ENCODE peak calls at places on chromosomes 6 and 20, in ten cellular contexts. M is activated T-helper 1 cell treated with anti-CD3 and anti-CD28 coated beads, Interleukin-12 subunit alpha, Interleukin-12 subunit beta, Interleukin-2, Interleukin-4 antibody, amounts not matched to agents 30 ng/mL and 10 ng/mL and 1 ng/mL, durations not matched to agents 14 hours and 24 hours and 36 hours; S is stimulated activated CD8-positive, alpha-beta memory T cell treated with anti-CD3 and anti-CD28 coated beads, Interleukin-2, amount 100 ng/mL, for 1 hour; R is T-helper 17 cell; D is cardiac fibroblast; Y is effector memory CD8-positive, alpha-beta T cell; C is germinal center; L is heart right ventricle; K is nephron progenitor cell; T is NCI-H1092 treated with DMSO at 0.1 percent for 48 hours. P is an unnamed sample.

GRCh38 chr20:37657924-37658800 is 35.7 kb upstream of the CTNNBL1 start:
- DNase-seq in M (no peak), S (no peak), R (no peak), D (no peak), Y (no peak), C (no peak), L (no peak), K (no peak), T (no peak), P (no peak)

GRCh38 chr6:157831424-157832249 is 8.6 kb downstream of the SNX9 start:
- DNase-seq in M (no peak), S (no peak), R (no peak), D (no peak), Y (no peak), C (no peak), L (no peak), K (no peak), T (no peak), P (no peak)

GRCh38 chr6:85408039-85408438 is 41.8 kb upstream of the NT5E start:
- DNase-seq in M (no peak), S (no peak), R (no peak), D (no peak), Y (no peak), C (no peak), L (no peak), K (no peak), T (no peak), P (no peak)

GRCh38 chr6:46538800-46539199 is 47.6 kb upstream of the RCAN2 start:
- DNase-seq in M (no peak), S (no peak), R (no peak), D (no peak), Y (no peak), C (no peak), L (no peak), K (no peak), T (no peak), P (no peak)

GRCh38 chr6:157838718-157839430 is 15.8 kb downstream of the SNX9 start:
- DNase-seq in M (no peak), S (no peak), R (no peak), D (no peak), Y (no peak), C (no peak), L (no peak), K (no peak), T (no peak), P (no peak)

GRCh38 chr6:24394061-24394460 is 8.7 kb upstream of the MRS2 start:
- DNase-seq in M (no peak), S (no peak), R (no peak), D (no peak), Y (no peak), C (no peak), L (no peak), K (no peak), T (no peak), P (no peak)

GRCh38 chr6:147567141-147567805 is 58.8 kb downstream of the SAMD5 start:
- DNase-seq in M (no peak), S (no peak), R (no peak), D (peak), Y (no peak), C (no peak), L (no peak), K (no peak), T (no peak), P (no peak)

GRCh38 chr6:17503051-17503450 is 97.1 kb upstream of the FAM8A1 start:
- DNase-seq in M (no peak), S (no peak), R (no peak), D (no peak), Y (no peak), C (no peak), L (no peak), K (no peak), T (no peak), P (no peak)